ENCODE peak calls at places on chromosome 13, in seven cellular contexts. One of them, this sample, is unnamed.
A peak's percentile ranks its signal among the peaks of the same experiment; 100 is the strongest.

GRCh38 chr13:63910406-63910957 is 2494.8 kb upstream of the PCDH20 start:
- DNase-seq in stomach: no peak
- DNase-seq in esophagus squamous epithelium: no peak
- DNase-seq in neural progenitor cell: peak; percentile 66
- DNase-seq in ascending aorta: no peak
- DNase-seq in heart left ventricle: no peak
- DNase-seq in tibial artery: no peak
- DNase-seq in this sample: no peak

GRCh38 chr13:76820759-76821158 is 65.4 kb downstream of the KCTD12 start:
- DNase-seq in heart left ventricle: peak; percentile 77
- DNase-seq in ascending aorta: peak; percentile 71
- DNase-seq in neural progenitor cell: no peak
- DNase-seq in tibial artery: peak; percentile 80
- DNase-seq in stomach: no peak
- DNase-seq in esophagus squamous epithelium: no peak
- DNase-seq in this sample: no peak

GRCh38 chr13:79869326-79869725 is 388.4 kb downstream of the NDFIP2 start:
- DNase-seq in esophagus squamous epithelium: no peak
- DNase-seq in heart left ventricle: no peak
- DNase-seq in neural progenitor cell: no peak
- DNase-seq in ascending aorta: no peak
- DNase-seq in tibial artery: no peak
- DNase-seq in stomach: no peak
- DNase-seq in this sample: no peak

GRCh38 chr13:111326981-111327642 is 6.7 kb downstream of the TEX29 start:
- DNase-seq in neural progenitor cell: no peak
- DNase-seq in tibial artery: peak; percentile 11
- DNase-seq in stomach: no peak
- DNase-seq in ascending aorta: peak; percentile 40
- DNase-seq in esophagus squamous epithelium: no peak
- DNase-seq in heart left ventricle: no peak
- DNase-seq in this sample: peak; percentile 53

GRCh38 chr13:27359203-27359821 is 65.1 kb upstream of the GTF3A start:
- DNase-seq in heart left ventricle: peak; percentile 54
- DNase-seq in stomach: peak; percentile 71
- DNase-seq in tibial artery: peak; percentile 49
- DNase-seq in esophagus squamous epithelium: no peak
- DNase-seq in ascending aorta: peak; percentile 77
- DNase-seq in neural progenitor cell: peak; percentile 76
- DNase-seq in this sample: no peak

GRCh38 chr13:78604782-78605611 is 1.6 kb upstream of the POU4F1 start:
- DNase-seq in stomach: no peak
- DNase-seq in neural progenitor cell: peak; percentile 67
- DNase-seq in heart left ventricle: no peak
- DNase-seq in ascending aorta: no peak
- DNase-seq in tibial artery: no peak
- DNase-seq in esophagus squamous epithelium: no peak
- DNase-seq in this sample: no peak

GRCh38 chr13:89255844-89256406 is 1584.8 kb downstream of the SLITRK5 start:
- DNase-seq in tibial artery: no peak
- DNase-seq in ascending aorta: no peak
- DNase-seq in heart left ventricle: no peak
- DNase-seq in esophagus squamous epithelium: no peak
- DNase-seq in neural progenitor cell: no peak
- DNase-seq in stomach: no peak
- DNase-seq in this sample: no peak

GRCh38 chr13:80684525-80685017 is 343.6 kb upstream of the SPRY2 start:
- DNase-seq in heart left ventricle: no peak
- DNase-seq in esophagus squamous epithelium: no peak
- DNase-seq in tibial artery: no peak
- DNase-seq in stomach: no peak
- DNase-seq in neural progenitor cell: no peak
- DNase-seq in ascending aorta: no peak
- DNase-seq in this sample: no peak

GRCh38 chr13:44188257-44188656 is 185.4 kb upstream of the SERP2 start:
- DNase-seq in esophagus squamous epithelium: no peak
- DNase-seq in heart left ventricle: no peak
- DNase-seq in neural progenitor cell: no peak
- DNase-seq in stomach: no peak
- DNase-seq in tibial artery: no peak
- DNase-seq in ascending aorta: no peak
- DNase-seq in this sample: no peak

GRCh38 chr13:89862691-89863036 is 1484.8 kb upstream of the MIR17HG start:
- DNase-seq in stomach: no peak
- DNase-seq in ascending aorta: no peak
- DNase-seq in tibial artery: no peak
- DNase-seq in heart left ventricle: no peak
- DNase-seq in neural progenitor cell: no peak
- DNase-seq in esophagus squamous epithelium: no peak
- DNase-seq in this sample: no peak

GRCh38 chr13:28541966-28542365 is 47.0 kb upstream of the FLT1 start:
- DNase-seq in esophagus squamous epithelium: no peak
- DNase-seq in stomach: no peak
- DNase-seq in tibial artery: no peak
- DNase-seq in heart left ventricle: no peak
- DNase-seq in neural progenitor cell: no peak
- DNase-seq in ascending aorta: no peak
- DNase-seq in this sample: no peak

GRCh38 chr13:79482271-79482970 is 1.5 kb downstream of the NDFIP2 start:
- DNase-seq in stomach: no peak
- DNase-seq in ascending aorta: no peak
- DNase-seq in tibial artery: no peak
- DNase-seq in neural progenitor cell: no peak
- DNase-seq in heart left ventricle: no peak
- DNase-seq in esophagus squamous epithelium: no peak
- DNase-seq in this sample: no peak

GRCh38 chr13:46008631-46009030 is 43.9 kb downstream of the ZC3H13 start:
- DNase-seq in neural progenitor cell: no peak
- DNase-seq in esophagus squamous epithelium: no peak
- DNase-seq in stomach: no peak
- DNase-seq in ascending aorta: no peak
- DNase-seq in tibial artery: no peak
- DNase-seq in heart left ventricle: no peak
- DNase-seq in this sample: no peak

GRCh38 chr13:110705826-110706569 is at the start of gene CARS2:
- DNase-seq in neural progenitor cell: peak; percentile 97
- DNase-seq in stomach: peak; percentile 98
- DNase-seq in tibial artery: peak; percentile 96
- DNase-seq in ascending aorta: peak; percentile 98
- DNase-seq in esophagus squamous epithelium: peak; percentile 76
- DNase-seq in heart left ventricle: peak; percentile 94
- DNase-seq in this sample: peak; percentile 99

GRCh38 chr13:73499685-73500084 is 440.9 kb downstream of the KLF5 start:
- DNase-seq in heart left ventricle: no peak
- DNase-seq in neural progenitor cell: no peak
- DNase-seq in esophagus squamous epithelium: no peak
- DNase-seq in stomach: no peak
- DNase-seq in ascending aorta: no peak
- DNase-seq in tibial artery: no peak
- DNase-seq in this sample: no peak

GRCh38 chr13:76250211-76250610 is 614.1 kb downstream of the LMO7 start:
- DNase-seq in neural progenitor cell: no peak
- DNase-seq in tibial artery: no peak
- DNase-seq in esophagus squamous epithelium: no peak
- DNase-seq in ascending aorta: no peak
- DNase-seq in stomach: no peak
- DNase-seq in heart left ventricle: no peak
- DNase-seq in this sample: no peak

GRCh38 chr13:30128095-30128494 is 179.3 kb downstream of the KATNAL1 start:
- DNase-seq in stomach: peak; percentile 64
- DNase-seq in ascending aorta: no peak
- DNase-seq in tibial artery: no peak
- DNase-seq in esophagus squamous epithelium: no peak
- DNase-seq in heart left ventricle: no peak
- DNase-seq in neural progenitor cell: no peak
- DNase-seq in this sample: no peak

GRCh38 chr13:111566567-111566966 is 246.1 kb downstream of the TEX29 start:
- DNase-seq in heart left ventricle: no peak
- DNase-seq in stomach: no peak
- DNase-seq in neural progenitor cell: no peak
- DNase-seq in esophagus squamous epithelium: no peak
- DNase-seq in ascending aorta: no peak
- DNase-seq in tibial artery: no peak
- DNase-seq in this sample: no peak

GRCh38 chr13:59099182-59099950 is 1064.4 kb downstream of the DIAPH3 start:
- DNase-seq in heart left ventricle: no peak
- DNase-seq in neural progenitor cell: peak; percentile 70
- DNase-seq in stomach: no peak
- DNase-seq in tibial artery: no peak
- DNase-seq in ascending aorta: no peak
- DNase-seq in esophagus squamous epithelium: no peak
- DNase-seq in this sample: no peak

GRCh38 chr13:28273919-28274318 is 135.6 kb downstream of the PAN3 start:
- DNase-seq in esophagus squamous epithelium: no peak
- DNase-seq in ascending aorta: no peak
- DNase-seq in stomach: no peak
- DNase-seq in neural progenitor cell: peak; percentile 6
- DNase-seq in heart left ventricle: no peak
- DNase-seq in tibial artery: no peak
- DNase-seq in this sample: no peak

GRCh38 chr13:94272038-94272437 is 207.4 kb downstream of the DCT start:
- DNase-seq in heart left ventricle: no peak
- DNase-seq in stomach: no peak
- DNase-seq in neural progenitor cell: no peak
- DNase-seq in esophagus squamous epithelium: no peak
- DNase-seq in ascending aorta: no peak
- DNase-seq in tibial artery: no peak
- DNase-seq in this sample: no peak

GRCh38 chr13:37457594-37457993 is 141.0 kb downstream of the POSTN start:
- DNase-seq in ascending aorta: no peak
- DNase-seq in heart left ventricle: no peak
- DNase-seq in esophagus squamous epithelium: no peak
- DNase-seq in tibial artery: no peak
- DNase-seq in neural progenitor cell: no peak
- DNase-seq in stomach: no peak
- DNase-seq in this sample: no peak

GRCh38 chr13:36432106-36432544 is at the start of gene CCNA1:
- DNase-seq in heart left ventricle: peak; percentile 15
- DNase-seq in tibial artery: no peak
- DNase-seq in stomach: peak; percentile 25
- DNase-seq in esophagus squamous epithelium: no peak
- DNase-seq in neural progenitor cell: peak; percentile 92
- DNase-seq in ascending aorta: no peak
- DNase-seq in this sample: no peak

GRCh38 chr13:33193428-33193974 is 92.1 kb downstream of the STARD13 start:
- DNase-seq in ascending aorta: no peak
- DNase-seq in stomach: no peak
- DNase-seq in neural progenitor cell: peak; percentile 73
- DNase-seq in heart left ventricle: no peak
- DNase-seq in esophagus squamous epithelium: no peak
- DNase-seq in tibial artery: no peak
- DNase-seq in this sample: no peak

GRCh38 chr13:77740097-77740496 is 42.6 kb downstream of the SLAIN1 start:
- DNase-seq in stomach: no peak
- DNase-seq in heart left ventricle: no peak
- DNase-seq in esophagus squamous epithelium: no peak
- DNase-seq in neural progenitor cell: no peak
- DNase-seq in ascending aorta: no peak
- DNase-seq in tibial artery: no peak
- DNase-seq in this sample: no peak

GRCh38 chr13:101018720-101019119 is 344.1 kb upstream of the TMTC4 start:
- DNase-seq in esophagus squamous epithelium: no peak
- DNase-seq in stomach: no peak
- DNase-seq in ascending aorta: no peak
- DNase-seq in tibial artery: no peak
- DNase-seq in neural progenitor cell: no peak
- DNase-seq in heart left ventricle: no peak
- DNase-seq in this sample: no peak

GRCh38 chr13:35926859-35927530 is 204.2 kb downstream of the DCLK1 start:
- DNase-seq in neural progenitor cell: no peak
- DNase-seq in tibial artery: no peak
- DNase-seq in esophagus squamous epithelium: no peak
- DNase-seq in ascending aorta: no peak
- DNase-seq in heart left ventricle: no peak
- DNase-seq in stomach: no peak
- DNase-seq in this sample: no peak

GRCh38 chr13:30618186-30618937 is 642 bp downstream of the USPL1 start:
- DNase-seq in stomach: peak; percentile 27
- DNase-seq in tibial artery: peak; percentile 39
- DNase-seq in neural progenitor cell: peak; percentile 15
- DNase-seq in esophagus squamous epithelium: no peak
- DNase-seq in ascending aorta: no peak
- DNase-seq in heart left ventricle: no peak
- DNase-seq in this sample: peak; percentile 74

GRCh38 chr13:105338044-105338443 is 1197.4 kb downstream of the EFNB2 start:
- DNase-seq in heart left ventricle: no peak
- DNase-seq in esophagus squamous epithelium: no peak
- DNase-seq in stomach: no peak
- DNase-seq in ascending aorta: no peak
- DNase-seq in tibial artery: no peak
- DNase-seq in neural progenitor cell: no peak
- DNase-seq in this sample: no peak

GRCh38 chr13:74633734-74634133 is 499.5 kb upstream of the KLF12 start:
- DNase-seq in stomach: no peak
- DNase-seq in heart left ventricle: no peak
- DNase-seq in tibial artery: no peak
- DNase-seq in neural progenitor cell: no peak
- DNase-seq in esophagus squamous epithelium: no peak
- DNase-seq in ascending aorta: no peak
- DNase-seq in this sample: no peak

GRCh38 chr13:68995972-68996670 is 1111.5 kb upstream of the ATXN8OS start:
- DNase-seq in neural progenitor cell: no peak
- DNase-seq in tibial artery: no peak
- DNase-seq in heart left ventricle: no peak
- DNase-seq in ascending aorta: no peak
- DNase-seq in stomach: no peak
- DNase-seq in esophagus squamous epithelium: no peak
- DNase-seq in this sample: no peak
- H3K27ac ChIP-seq in neural progenitor cell: no peak overlapping the region
- H3K27ac ChIP-seq in tibial artery: no peak overlapping the region
- H3K27ac ChIP-seq in heart left ventricle: no peak overlapping the region
- H3K27ac ChIP-seq in ascending aorta: no peak overlapping the region
- H3K27ac ChIP-seq in stomach: no peak overlapping the region
- H3K27ac ChIP-seq in esophagus squamous epithelium: no peak overlapping the region
- H3K27ac ChIP-seq in this sample: no peak overlapping the region

GRCh38 chr13:98486412-98486811 is 90.5 kb downstream of the STK24 start:
- DNase-seq in tibial artery: no peak
- DNase-seq in esophagus squamous epithelium: no peak
- DNase-seq in neural progenitor cell: no peak
- DNase-seq in ascending aorta: no peak
- DNase-seq in stomach: no peak
- DNase-seq in heart left ventricle: no peak
- DNase-seq in this sample: no peak
- TF ChIP-seq CTCF in tibial artery: no peak
- TF ChIP-seq CTCF in esophagus squamous epithelium: no peak
- TF ChIP-seq CTCF in neural progenitor cell: no peak
- TF ChIP-seq CTCF in ascending aorta: no peak
- TF ChIP-seq CTCF in stomach: no peak
- TF ChIP-seq CTCF in heart left ventricle: no peak
- TF ChIP-seq CTCF in this sample: no peak

GRCh38 chr13:65504213-65504612 is 1725.9 kb downstream of the PCDH9 start:
- DNase-seq in tibial artery: no peak
- DNase-seq in stomach: no peak
- DNase-seq in ascending aorta: no peak
- DNase-seq in heart left ventricle: no peak
- DNase-seq in neural progenitor cell: no peak
- DNase-seq in esophagus squamous epithelium: no peak
- DNase-seq in this sample: no peak
- H3K4me3 ChIP-seq in tibial artery: no peak overlapping the region
- H3K4me3 ChIP-seq in stomach: no peak overlapping the region
- H3K4me3 ChIP-seq in ascending aorta: no peak overlapping the region
- H3K4me3 ChIP-seq in heart left ventricle: no peak overlapping the region
- H3K4me3 ChIP-seq in neural progenitor cell: no peak overlapping the region
- H3K4me3 ChIP-seq in esophagus squamous epithelium: no peak overlapping the region
- H3K4me3 ChIP-seq in this sample: no peak overlapping the region

GRCh38 chr13:41639955-41640780 is 182.8 kb downstream of the RGCC start:
- DNase-seq in stomach: no peak
- DNase-seq in neural progenitor cell: no peak
- DNase-seq in tibial artery: peak; percentile 42
- DNase-seq in esophagus squamous epithelium: no peak
- DNase-seq in ascending aorta: no peak
- DNase-seq in heart left ventricle: peak; percentile 37
- DNase-seq in this sample: no peak
- H3K27ac ChIP-seq in stomach: peak overlapping the region; percentile 24
- H3K27ac ChIP-seq in neural progenitor cell: no peak overlapping the region
- H3K27ac ChIP-seq in tibial artery: peak overlapping the region; percentile 44
- H3K27ac ChIP-seq in esophagus squamous epithelium: no peak overlapping the region
- H3K27ac ChIP-seq in ascending aorta: peak overlapping the region; percentile 57
- H3K27ac ChIP-seq in heart left ventricle: peak overlapping the region; percentile 72
- H3K27ac ChIP-seq in this sample: no peak overlapping the region

This sample was measured in coronary artery.